ENCODE peak calls at places on chromosomes 6 and 20, in ten cellular contexts. E, K, C, S, Y, O, R, P, Z and J are unnamed samples.
A peak's percentile ranks its signal among the peaks of the same experiment; 100 is the strongest.

GRCh38 chr20:830011-830521 is 3.4 kb upstream of the FAM110A start:
- DNase-seq in K (no peak), E (no peak), Y (no peak), C (no peak), Z (no peak), P (no peak), O (no peak), S (no peak), R (no peak), J (peak; percentile 5)

GRCh38 chr6:151765444-151765886 is 42.0 kb upstream of the ESR1 start:
- DNase-seq in K (peak; percentile 19), S (peak; percentile 42), Y (peak; percentile 50), C (no peak), Z (peak; percentile 35), O (peak; percentile 90), P (peak; percentile 60), R (peak; percentile 72), E (peak; percentile 63), J (no peak)

GRCh38 chr6:123321020-123321419 is 315.7 kb downstream of the TRDN start:
- DNase-seq in R (no peak), Z (no peak), K (no peak), O (no peak), Y (no peak), P (no peak), E (no peak), C (no peak), S (no peak), J (no peak)

GRCh38 chr6:18509871-18510643 is 122.9 kb downstream of the RNF144B start:
- DNase-seq in O (no peak), E (no peak), C (no peak), P (no peak), Z (no peak), S (no peak), Y (no peak), R (no peak), K (no peak), J (no peak)

GRCh38 chr20:15882553-15882952 is 690.7 kb downstream of the KIF16B start:
- DNase-seq in Y (no peak), C (no peak), E (peak; percentile 23), O (no peak), K (no peak), S (no peak), P (no peak), Z (no peak), R (peak; percentile 19), J (no peak)

GRCh38 chr6:12203001-12203400 is 87.2 kb upstream of the EDN1 start:
- DNase-seq in R (no peak), C (no peak), E (peak; percentile 81), Y (no peak), P (no peak), S (no peak), Z (no peak), O (peak; percentile 6), K (no peak), J (no peak)

GRCh38 chr6:166957087-166957804 is 896 bp upstream of the RNASET2 start:
- DNase-seq in Y (no peak), S (peak; percentile 1), Z (peak; percentile 66), E (peak; percentile 25), C (peak; percentile 31), P (peak; percentile 76), R (no peak), K (no peak), O (no peak), J (peak; percentile 80)

GRCh38 chr6:168120390-168121307 is 41.6 kb upstream of the FRMD1 start:
- DNase-seq in S (no peak), E (no peak), P (peak; percentile 11), K (no peak), C (no peak), O (no peak), Y (no peak), R (no peak), Z (no peak), J (no peak)

GRCh38 chr6:44915111-44915510 is 413.0 kb upstream of the RUNX2 start:
- DNase-seq in C (no peak), R (no peak), K (no peak), O (no peak), E (no peak), P (no peak), S (no peak), Y (no peak), Z (no peak), J (no peak)